ENCODE peak calls at places on chromosomes 2 and 18, in five cellular contexts. One of them, this sample, is unnamed.
A peak's percentile ranks its signal among the peaks of the same experiment; 100 is the strongest.

GRCh38 chr2:168114021-168114420 is 133.4 kb downstream of the STK39 start:
- DNase-seq in BJ: no peak
- DNase-seq in Calu3: no peak
- DNase-seq in astrocyte of the spinal cord: peak; percentile 33
- DNase-seq in GM03348: no peak
- DNase-seq in this sample: no peak

GRCh38 chr2:74816540-74817331 is 17.2 kb upstream of the HK2 start:
- DNase-seq in BJ: no peak
- DNase-seq in Calu3: no peak
- DNase-seq in astrocyte of the spinal cord: no peak
- DNase-seq in GM03348: no peak
- DNase-seq in this sample: no peak

GRCh38 chr2:47201224-47201623 is 46.1 kb upstream of the STPG4 start:
- DNase-seq in BJ: no peak
- DNase-seq in Calu3: no peak
- DNase-seq in astrocyte of the spinal cord: peak; percentile 60
- DNase-seq in GM03348: no peak
- DNase-seq in this sample: peak; percentile 72

GRCh38 chr2:70668911-70669310 is 99.1 kb downstream of the ADD2 start:
- DNase-seq in BJ: no peak
- DNase-seq in Calu3: no peak
- DNase-seq in astrocyte of the spinal cord: no peak
- DNase-seq in GM03348: no peak
- DNase-seq in this sample: no peak

GRCh38 chr18:51988277-51988676 is 351.7 kb upstream of the DCC start:
- DNase-seq in BJ: no peak
- DNase-seq in Calu3: no peak
- DNase-seq in astrocyte of the spinal cord: no peak
- DNase-seq in GM03348: no peak
- DNase-seq in this sample: no peak

GRCh38 chr2:37919631-37920032 is 5.5 kb upstream of the RMDN2 start:
- DNase-seq in BJ: no peak
- DNase-seq in Calu3: no peak
- DNase-seq in astrocyte of the spinal cord: no peak
- DNase-seq in GM03348: no peak
- DNase-seq in this sample: no peak

GRCh38 chr2:85748948-85749875 is 4.6 kb upstream of the ATOH8 start:
- DNase-seq in BJ: no peak
- DNase-seq in Calu3: no peak
- DNase-seq in astrocyte of the spinal cord: no peak
- DNase-seq in GM03348: peak; percentile 84
- DNase-seq in this sample: no peak

GRCh38 chr2:98039085-98039756 is 43.5 kb upstream of the TMEM131 start:
- DNase-seq in BJ: no peak
- DNase-seq in Calu3: no peak
- DNase-seq in astrocyte of the spinal cord: no peak
- DNase-seq in GM03348: no peak
- DNase-seq in this sample: no peak

GRCh38 chr2:38444247-38444646 is 67.2 kb upstream of the ATL2 start:
- DNase-seq in BJ: no peak
- DNase-seq in Calu3: no peak
- DNase-seq in astrocyte of the spinal cord: peak; percentile 86
- DNase-seq in GM03348: no peak
- DNase-seq in this sample: peak; percentile 70

GRCh38 chr2:236130349-236130998 is 37.7 kb downstream of the GBX2 start:
- DNase-seq in BJ: no peak
- DNase-seq in Calu3: no peak
- DNase-seq in astrocyte of the spinal cord: no peak
- DNase-seq in GM03348: no peak
- DNase-seq in this sample: no peak

GRCh38 chr2:171081649-171082111 is 79.0 kb downstream of the TLK1 start:
- DNase-seq in BJ: no peak
- DNase-seq in Calu3: no peak
- DNase-seq in astrocyte of the spinal cord: no peak
- DNase-seq in GM03348: no peak
- DNase-seq in this sample: no peak

GRCh38 chr2:11077411-11077810 is 77.9 kb upstream of the SLC66A3 start:
- DNase-seq in BJ: no peak
- DNase-seq in Calu3: no peak
- DNase-seq in astrocyte of the spinal cord: no peak
- DNase-seq in GM03348: no peak
- DNase-seq in this sample: no peak

GRCh38 chr18:44557626-44558151 is 123.0 kb upstream of the SETBP1 start:
- DNase-seq in BJ: no peak
- DNase-seq in Calu3: no peak
- DNase-seq in astrocyte of the spinal cord: no peak
- DNase-seq in GM03348: no peak
- DNase-seq in this sample: no peak

GRCh38 chr2:187547353-187547979 is 6.8 kb downstream of the TFPI start:
- DNase-seq in BJ: peak; percentile 83
- DNase-seq in Calu3: peak; percentile 65
- DNase-seq in astrocyte of the spinal cord: peak; percentile 95
- DNase-seq in GM03348: peak; percentile 79
- DNase-seq in this sample: peak; percentile 97

GRCh38 chr2:218033590-218034496 is 31.0 kb upstream of the TNS1 start:
- DNase-seq in BJ: no peak
- DNase-seq in Calu3: no peak
- DNase-seq in astrocyte of the spinal cord: no peak
- DNase-seq in GM03348: peak; percentile 4
- DNase-seq in this sample: no peak

GRCh38 chr2:196473617-196474016 is 165.9 kb upstream of the CCDC150 start:
- DNase-seq in BJ: no peak
- DNase-seq in Calu3: no peak
- DNase-seq in astrocyte of the spinal cord: no peak
- DNase-seq in GM03348: no peak
- DNase-seq in this sample: no peak

GRCh38 chr18:35345460-35345921 is 1.3 kb upstream of the ZNF24 start:
- DNase-seq in BJ: no peak
- DNase-seq in Calu3: no peak
- DNase-seq in astrocyte of the spinal cord: no peak
- DNase-seq in GM03348: no peak
- DNase-seq in this sample: peak; percentile 21

GRCh38 chr2:127398239-127398590 is 10.4 kb upstream of the MAP3K2 start:
- DNase-seq in BJ: peak; percentile 74
- DNase-seq in Calu3: peak; percentile 89
- DNase-seq in astrocyte of the spinal cord: peak; percentile 92
- DNase-seq in GM03348: peak; percentile 92
- DNase-seq in this sample: peak; percentile 92

GRCh38 chr2:78532762-78533399 is 492.6 kb upstream of the REG3G start:
- DNase-seq in BJ: no peak
- DNase-seq in Calu3: no peak
- DNase-seq in astrocyte of the spinal cord: no peak
- DNase-seq in GM03348: no peak
- DNase-seq in this sample: no peak

GRCh38 chr18:61755553-61755952 is 137.3 kb downstream of the RNF152 start:
- DNase-seq in BJ: no peak
- DNase-seq in Calu3: no peak
- DNase-seq in astrocyte of the spinal cord: no peak
- DNase-seq in GM03348: no peak
- DNase-seq in this sample: no peak

GRCh38 chr2:157895531-157895930 is 19.4 kb upstream of the ACVR1 start:
- DNase-seq in BJ: peak; percentile 17
- DNase-seq in Calu3: no peak
- DNase-seq in astrocyte of the spinal cord: no peak
- DNase-seq in GM03348: no peak
- DNase-seq in this sample: peak; percentile 42